ENCODE peak calls at places on chromosomes 12 and 14, in five cellular contexts. One of them, this sample, is unnamed.

GRCh38 chr12:130873106-130873795 is 1.4 kb downstream of the RAN start:
- DNase-seq in right lobe of liver: no peak
- DNase-seq in body of pancreas: no peak
- DNase-seq in transverse colon: no peak
- DNase-seq in breast epithelium: no peak
- DNase-seq in this sample: no peak

GRCh38 chr12:79874665-79875064 is 60.2 kb downstream of the PPP1R12A start:
- DNase-seq in breast epithelium: no peak
- DNase-seq in body of pancreas: no peak
- DNase-seq in transverse colon: no peak
- DNase-seq in right lobe of liver: no peak
- DNase-seq in this sample: no peak

GRCh38 chr12:10633541-10633940 is 20.1 kb upstream of the MAGOHB start:
- DNase-seq in right lobe of liver: no peak
- DNase-seq in body of pancreas: no peak
- DNase-seq in transverse colon: no peak
- DNase-seq in breast epithelium: no peak
- DNase-seq in this sample: no peak

GRCh38 chr12:10235761-10236631 is 23.3 kb downstream of the GABARAPL1 start:
- DNase-seq in right lobe of liver: no peak
- DNase-seq in breast epithelium: no peak
- DNase-seq in transverse colon: no peak
- DNase-seq in body of pancreas: peak
- DNase-seq in this sample: no peak

GRCh38 chr12:132123970-132124765 is 20.0 kb downstream of the DDX51 start:
- DNase-seq in transverse colon: no peak
- DNase-seq in body of pancreas: no peak
- DNase-seq in right lobe of liver: no peak
- DNase-seq in breast epithelium: no peak
- DNase-seq in this sample: no peak

GRCh38 chr14:105500726-105501101 is 9.7 kb downstream of the TEDC1 start:
- DNase-seq in right lobe of liver: no peak
- DNase-seq in breast epithelium: no peak
- DNase-seq in body of pancreas: no peak
- DNase-seq in transverse colon: no peak
- DNase-seq in this sample: no peak

GRCh38 chr14:89121961-89122675 is 294.9 kb downstream of the FOXN3 start:
- DNase-seq in body of pancreas: no peak
- DNase-seq in breast epithelium: no peak
- DNase-seq in right lobe of liver: no peak
- DNase-seq in transverse colon: no peak
- DNase-seq in this sample: no peak

GRCh38 chr12:83470749-83471148 is 784.0 kb downstream of the TMTC2 start:
- DNase-seq in right lobe of liver: no peak
- DNase-seq in body of pancreas: no peak
- DNase-seq in transverse colon: no peak
- DNase-seq in breast epithelium: no peak
- DNase-seq in this sample: no peak

GRCh38 chr14:100688051-100688450 is 38.6 kb upstream of the DLK1 start:
- DNase-seq in body of pancreas: no peak
- DNase-seq in breast epithelium: no peak
- DNase-seq in right lobe of liver: no peak
- DNase-seq in transverse colon: no peak
- DNase-seq in this sample: no peak

GRCh38 chr14:104876251-104876699 is 11.2 kb downstream of the CEP170B start:
- DNase-seq in transverse colon: no peak
- DNase-seq in body of pancreas: peak
- DNase-seq in breast epithelium: no peak
- DNase-seq in right lobe of liver: peak
- DNase-seq in this sample: no peak

GRCh38 chr12:89737000-89737399 is 28.4 kb upstream of the ATP2B1 start:
- DNase-seq in body of pancreas: no peak
- DNase-seq in transverse colon: no peak
- DNase-seq in right lobe of liver: no peak
- DNase-seq in breast epithelium: no peak
- DNase-seq in this sample: no peak

GRCh38 chr14:31026395-31027096 is 367 bp upstream of the STRN3 start:
- DNase-seq in body of pancreas: peak
- DNase-seq in transverse colon: peak
- DNase-seq in right lobe of liver: peak
- DNase-seq in breast epithelium: peak
- DNase-seq in this sample: peak
- TF ChIP-seq POLR2A in body of pancreas: peak
- TF ChIP-seq POLR2A in transverse colon: peak
- TF ChIP-seq POLR2A in right lobe of liver: peak
- TF ChIP-seq POLR2A in breast epithelium: peak
- TF ChIP-seq POLR2A in this sample: peak

GRCh38 chr12:51887476-51888315 is at the start of gene ANKRD33:
- DNase-seq in breast epithelium: no peak
- DNase-seq in transverse colon: peak
- DNase-seq in right lobe of liver: peak
- DNase-seq in body of pancreas: peak
- DNase-seq in this sample: no peak
- H3K4me3 ChIP-seq in breast epithelium: no peak
- H3K4me3 ChIP-seq in transverse colon: no peak
- H3K4me3 ChIP-seq in right lobe of liver: no peak
- H3K4me3 ChIP-seq in body of pancreas: no peak
- H3K4me3 ChIP-seq in this sample: no peak

GRCh38 chr12:42103155-42103554 is 41.5 kb downstream of the GXYLT1 start:
- DNase-seq in transverse colon: no peak
- DNase-seq in body of pancreas: no peak
- DNase-seq in right lobe of liver: no peak
- DNase-seq in breast epithelium: no peak
- DNase-seq in this sample: no peak

GRCh38 chr12:42099433-42099832 is 45.2 kb downstream of the GXYLT1 start:
- DNase-seq in body of pancreas: no peak
- DNase-seq in right lobe of liver: no peak
- DNase-seq in breast epithelium: no peak
- DNase-seq in transverse colon: no peak
- DNase-seq in this sample: no peak

GRCh38 chr12:42094277-42094676 is 50.4 kb downstream of the GXYLT1 start:
- DNase-seq in breast epithelium: no peak
- DNase-seq in right lobe of liver: no peak
- DNase-seq in transverse colon: no peak
- DNase-seq in body of pancreas: no peak
- DNase-seq in this sample: no peak

GRCh38 chr12:42102720-42103119 is 42.0 kb downstream of the GXYLT1 start:
- DNase-seq in body of pancreas: no peak
- DNase-seq in breast epithelium: no peak
- DNase-seq in transverse colon: no peak
- DNase-seq in right lobe of liver: no peak
- DNase-seq in this sample: no peak

GRCh38 chr12:42097971-42098370 is 46.7 kb downstream of the GXYLT1 start:
- DNase-seq in transverse colon: no peak
- DNase-seq in breast epithelium: no peak
- DNase-seq in body of pancreas: no peak
- DNase-seq in right lobe of liver: no peak
- DNase-seq in this sample: no peak
- TF ChIP-seq POLR2A in transverse colon: no peak
- TF ChIP-seq POLR2A in breast epithelium: no peak
- TF ChIP-seq POLR2A in body of pancreas: no peak
- TF ChIP-seq POLR2A in right lobe of liver: no peak
- TF ChIP-seq POLR2A in this sample: no peak

GRCh38 chr12:108701779-108702435 is 29.4 kb downstream of the CORO1C start:
- DNase-seq in breast epithelium: no peak
- DNase-seq in right lobe of liver: no peak
- DNase-seq in body of pancreas: no peak
- DNase-seq in transverse colon: no peak
- DNase-seq in this sample: no peak
- H3K4me3 ChIP-seq in breast epithelium: no peak
- H3K4me3 ChIP-seq in right lobe of liver: no peak
- H3K4me3 ChIP-seq in body of pancreas: no peak
- H3K4me3 ChIP-seq in transverse colon: no peak
- H3K4me3 ChIP-seq in this sample: no peak

GRCh38 chr12:85301054-85301453 is 21.0 kb downstream of the ALX1 start:
- DNase-seq in breast epithelium: no peak
- DNase-seq in body of pancreas: no peak
- DNase-seq in transverse colon: no peak
- DNase-seq in right lobe of liver: no peak
- DNase-seq in this sample: no peak
- TF ChIP-seq POLR2A in breast epithelium: no peak
- TF ChIP-seq POLR2A in body of pancreas: no peak
- TF ChIP-seq POLR2A in transverse colon: no peak
- TF ChIP-seq POLR2A in right lobe of liver: no peak
- TF ChIP-seq POLR2A in this sample: no peak

DNA sequence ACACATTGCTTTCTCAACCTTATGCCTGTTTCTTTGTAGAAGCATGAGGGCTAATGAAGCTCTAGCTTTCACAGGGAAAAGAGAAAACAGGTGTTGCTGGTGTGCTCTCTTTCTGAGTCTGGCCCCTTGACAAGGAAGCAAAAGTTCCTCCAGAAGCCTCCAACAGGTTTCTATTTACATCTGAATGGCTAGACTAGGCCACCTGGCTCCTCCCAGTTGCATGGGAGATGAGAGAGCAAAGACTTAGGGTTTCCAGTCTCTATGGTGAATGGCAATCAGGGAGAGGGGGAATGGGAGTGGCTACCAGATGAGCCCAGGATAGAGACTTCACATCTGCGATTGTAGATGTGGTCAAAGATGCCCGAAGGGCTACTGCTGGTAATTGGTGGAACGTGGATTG is 138.1 kb upstream of the PLXNC1 start:
- DNase-seq in right lobe of liver: no peak
- DNase-seq in breast epithelium: no peak
- DNase-seq in transverse colon: no peak
- DNase-seq in body of pancreas: no peak
- DNase-seq in this sample: no peak
- H3K4me3 ChIP-seq in right lobe of liver: no peak
- H3K4me3 ChIP-seq in breast epithelium: no peak
- H3K4me3 ChIP-seq in transverse colon: no peak
- H3K4me3 ChIP-seq in body of pancreas: no peak
- H3K4me3 ChIP-seq in this sample: no peak

GRCh38 chr12:27237790-27238771 is 6.0 kb upstream of the STK38L start:
- DNase-seq in breast epithelium: no peak
- DNase-seq in body of pancreas: no peak
- DNase-seq in right lobe of liver: no peak
- DNase-seq in transverse colon: no peak
- DNase-seq in this sample: no peak
- TF ChIP-seq POLR2A in breast epithelium: no peak
- TF ChIP-seq POLR2A in body of pancreas: no peak
- TF ChIP-seq POLR2A in right lobe of liver: no peak
- TF ChIP-seq POLR2A in transverse colon: no peak
- TF ChIP-seq POLR2A in this sample: no peak

GRCh38 chr14:61439779-61440418 is 118.5 kb downstream of the PRKCH start:
- DNase-seq in right lobe of liver: no peak
- DNase-seq in body of pancreas: no peak
- DNase-seq in breast epithelium: no peak
- DNase-seq in transverse colon: no peak
- DNase-seq in this sample: no peak

GRCh38 chr14:61438036-61438435 is 116.7 kb downstream of the PRKCH start:
- DNase-seq in right lobe of liver: no peak
- DNase-seq in transverse colon: no peak
- DNase-seq in breast epithelium: no peak
- DNase-seq in body of pancreas: no peak
- DNase-seq in this sample: no peak

GRCh38 chr14:61437383-61437782 is 116.0 kb downstream of the PRKCH start:
- DNase-seq in transverse colon: no peak
- DNase-seq in body of pancreas: no peak
- DNase-seq in breast epithelium: no peak
- DNase-seq in right lobe of liver: no peak
- DNase-seq in this sample: no peak

GRCh38 chr14:61438860-61439765 is 117.7 kb downstream of the PRKCH start:
- DNase-seq in breast epithelium: peak
- DNase-seq in body of pancreas: peak
- DNase-seq in right lobe of liver: peak
- DNase-seq in transverse colon: peak
- DNase-seq in this sample: peak

DNA sequence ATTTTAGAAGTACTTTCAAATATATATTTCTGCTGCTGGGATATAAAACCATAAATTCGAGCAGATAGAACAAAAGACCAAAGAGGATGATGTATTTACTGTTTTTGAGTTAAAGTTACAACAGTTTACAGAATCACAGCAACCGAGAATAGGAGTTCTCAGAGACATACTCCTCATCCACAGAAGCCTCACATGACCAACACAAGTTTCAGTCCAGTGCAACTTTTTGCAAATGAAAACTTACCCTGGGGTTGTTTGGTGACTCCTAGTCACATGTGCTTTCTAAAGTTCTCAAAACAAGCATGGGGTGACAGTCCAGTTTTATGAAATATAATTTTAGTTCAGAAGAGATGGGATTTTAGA is 117.1 kb downstream of the PRKCH start:
- DNase-seq in body of pancreas: no peak
- DNase-seq in breast epithelium: no peak
- DNase-seq in transverse colon: no peak
- DNase-seq in right lobe of liver: no peak
- DNase-seq in this sample: no peak
- H3K4me3 ChIP-seq in body of pancreas: no peak
- H3K4me3 ChIP-seq in breast epithelium: no peak
- H3K4me3 ChIP-seq in transverse colon: no peak
- H3K4me3 ChIP-seq in right lobe of liver: no peak
- H3K4me3 ChIP-seq in this sample: no peak

GRCh38 chr12:5922500-5922899 is 22.6 kb downstream of the ANO2 start:
- DNase-seq in breast epithelium: no peak
- DNase-seq in body of pancreas: no peak
- DNase-seq in right lobe of liver: no peak
- DNase-seq in transverse colon: no peak
- DNase-seq in this sample: no peak

GRCh38 chr12:5921966-5922365 is 23.1 kb downstream of the ANO2 start:
- DNase-seq in breast epithelium: no peak
- DNase-seq in transverse colon: no peak
- DNase-seq in right lobe of liver: no peak
- DNase-seq in body of pancreas: no peak
- DNase-seq in this sample: no peak

GRCh38 chr12:5923043-5923605 is 21.9 kb downstream of the ANO2 start:
- DNase-seq in body of pancreas: no peak
- DNase-seq in transverse colon: no peak
- DNase-seq in right lobe of liver: no peak
- DNase-seq in breast epithelium: no peak
- DNase-seq in this sample: no peak

GRCh38 chr12:5927732-5928516 is 17.1 kb downstream of the ANO2 start:
- DNase-seq in transverse colon: no peak
- DNase-seq in right lobe of liver: no peak
- DNase-seq in body of pancreas: no peak
- DNase-seq in breast epithelium: no peak
- DNase-seq in this sample: no peak

GRCh38 chr12:5925646-5926045 is 19.4 kb downstream of the ANO2 start:
- DNase-seq in right lobe of liver: no peak
- DNase-seq in body of pancreas: no peak
- DNase-seq in transverse colon: no peak
- DNase-seq in breast epithelium: no peak
- DNase-seq in this sample: no peak
- TF ChIP-seq POLR2A in right lobe of liver: no peak
- TF ChIP-seq POLR2A in body of pancreas: no peak
- TF ChIP-seq POLR2A in transverse colon: no peak
- TF ChIP-seq POLR2A in breast epithelium: no peak
- TF ChIP-seq POLR2A in this sample: no peak

DNA sequence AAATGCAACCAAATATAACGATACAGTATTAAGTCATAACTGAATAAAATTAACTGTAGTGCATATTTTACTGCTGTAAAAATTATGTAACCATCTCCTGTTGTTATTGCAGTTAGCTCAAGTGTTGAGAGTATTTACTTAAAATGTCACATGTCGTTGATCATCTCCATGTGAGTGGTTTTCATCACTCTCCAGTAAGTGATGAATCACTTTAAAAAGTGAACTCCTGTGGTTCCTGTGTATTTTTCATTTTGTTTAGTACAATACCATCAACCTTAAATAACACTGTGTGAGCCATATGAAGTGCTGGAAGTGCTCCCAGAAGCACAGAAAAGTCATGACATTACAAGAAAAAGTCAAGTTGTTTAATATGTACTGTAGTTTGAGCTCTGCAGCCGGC is 104.7 kb upstream of the SLCO1B1 start:
- DNase-seq in breast epithelium: no peak
- DNase-seq in body of pancreas: no peak
- DNase-seq in right lobe of liver: no peak
- DNase-seq in transverse colon: no peak
- DNase-seq in this sample: no peak
- H3K4me3 ChIP-seq in breast epithelium: no peak
- H3K4me3 ChIP-seq in body of pancreas: no peak
- H3K4me3 ChIP-seq in right lobe of liver: no peak
- H3K4me3 ChIP-seq in transverse colon: no peak
- H3K4me3 ChIP-seq in this sample: no peak